ENCODE peak calls at places on chromosomes 13 and 19, in seven cellular contexts. O is NCI-H2171 treated with DMSO at 0.1 percent for 48 hours, Q is kidney glomerular epithelial cell, R is GM23248, B is amniotic epithelial cell, J is left ventricle myocardium inferior, Z is NCI-H187. A is an unnamed sample.

GRCh38 chr19:17807731-17808316 is 12.9 kb downstream of the B3GNT3 start:
- DNase-seq in O (no peak), Q (no peak), R (no peak), B (no peak), J (no peak), Z (no peak), A (no peak)

GRCh38 chr19:40231544-40232424 is 5.3 kb upstream of the CCNP start:
- DNase-seq in O (no peak), Q (no peak), R (no peak), B (no peak), J (peak; percentile 44), Z (no peak), A (no peak)

GRCh38 chr13:76523740-76524382 is 362.3 kb downstream of the KCTD12 start:
- DNase-seq in O (no peak), Q (no peak), R (no peak), B (peak; percentile 20), J (no peak), Z (no peak), A (no peak)

GRCh38 chr19:1379961-1380489 is 3.7 kb upstream of the NDUFS7 start:
- DNase-seq in O (no peak), Q (no peak), R (no peak), B (no peak), J (no peak), Z (no peak), A (no peak)

GRCh38 chr19:53586277-53586691 is 45.5 kb upstream of the DPRX start:
- DNase-seq in O (no peak), Q (no peak), R (no peak), B (no peak), J (no peak), Z (no peak), A (no peak)

GRCh38 chr19:50418186-50419021 is at the start of gene SPIB:
- DNase-seq in O (no peak), Q (no peak), R (no peak), B (no peak), J (no peak), Z (no peak), A (no peak)

GRCh38 chr13:41199526-41199925 is 5.2 kb upstream of the KBTBD7 start:
- DNase-seq in O (no peak), Q (no peak), R (no peak), B (no peak), J (no peak), Z (no peak), A (no peak)

GRCh38 chr13:23695711-23696512 is 125.7 kb downstream of the TNFRSF19 start:
- DNase-seq in O (no peak), Q (no peak), R (no peak), B (no peak), J (peak; percentile 58), Z (no peak), A (no peak)

GRCh38 chr19:6216996-6217751 is 62.6 kb downstream of the MLLT1 start:
- DNase-seq in O (peak; percentile 65), Q (no peak), R (no peak), B (peak; percentile 81), J (no peak), Z (peak; percentile 3), A (peak; percentile 43)

GRCh38 chr13:48448963-48449614 is 36.2 kb upstream of the LPAR6 start:
- DNase-seq in O (no peak), Q (peak; percentile 25), R (peak; percentile 80), B (peak; percentile 71), J (no peak), Z (no peak), A (no peak)

GRCh38 chr13:26946675-26947342 is 186.2 kb upstream of the GPR12 start:
- DNase-seq in O (peak; percentile 67), Q (peak; percentile 48), R (peak; percentile 70), B (peak; percentile 65), J (no peak), Z (no peak), A (peak; percentile 52)

GRCh38 chr13:46622013-46622917 is 69.3 kb downstream of the LRCH1 start:
- DNase-seq in O (peak; percentile 18), Q (no peak), R (no peak), B (no peak), J (no peak), Z (no peak), A (no peak)